ENCODE peak calls at places on chromosomes 7 and 10, in four cellular contexts. D is HepG2, W is K562, G is A549. R is an unnamed sample.
A peak's percentile ranks its signal among the peaks of the same experiment; 100 is the strongest.

GRCh38 chr10:19767876-19768275 is 48.4 kb upstream of the PLXDC2 start:
- DNase-seq in D (no peak), W (no peak), G (no peak), R (peak; percentile 46)

GRCh38 chr7:85177316-85177715 is 9.5 kb downstream of the SEMA3D start:
- DNase-seq in D (no peak), W (no peak), G (no peak), R (no peak)

GRCh38 chr7:78168869-78169268 is 370.3 kb downstream of the PHTF2 start:
- DNase-seq in D (no peak), W (no peak), G (no peak), R (no peak)

GRCh38 chr7:153503093-153503492 is 549.1 kb upstream of the DPP6 start:
- DNase-seq in D (no peak), W (no peak), G (no peak), R (no peak)

GRCh38 chr7:5514440-5515035 is 90.9 kb upstream of the TNRC18 start:
- DNase-seq in D (peak; percentile 68), W (no peak), G (no peak), R (no peak)

GRCh38 chr10:13885238-13885990 is 298.6 kb downstream of the PRPF18 start:
- DNase-seq in D (no peak), W (no peak), G (no peak), R (no peak)

GRCh38 chr7:26444554-26444953 is 152.9 kb downstream of the SNX10 start:
- DNase-seq in D (no peak), W (no peak), G (no peak), R (no peak)

GRCh38 chr10:22437620-22438588 is 92.6 kb downstream of the SPAG6 start:
- DNase-seq in D (peak; percentile 62), W (no peak), G (no peak), R (no peak)

GRCh38 chr7:153190986-153191385 is 431.4 kb downstream of the ACTR3B start:
- DNase-seq in D (no peak), W (no peak), G (no peak), R (no peak)

GRCh38 chr10:132522521-132523411 is 14.8 kb upstream of the INPP5A start:
- DNase-seq in D (no peak), W (no peak), G (no peak), R (peak; percentile 7)

GRCh38 chr10:70774810-70775678 is 10.1 kb downstream of the TBATA start:
- DNase-seq in D (peak; percentile 8), W (no peak), G (no peak), R (no peak)

GRCh38 chr7:53541467-53541866 is 506.0 kb downstream of the POM121L12 start:
- DNase-seq in D (no peak), W (no peak), G (no peak), R (no peak)

GRCh38 chr10:69769395-69769989 is 32.2 kb upstream of the COL13A1 start:
- DNase-seq in D (no peak), W (no peak), G (peak; percentile 84), R (peak; percentile 64)

GRCh38 chr10:69492746-69493462 is 41.6 kb downstream of the TSPAN15 start:
- DNase-seq in D (no peak), W (no peak), G (no peak), R (no peak)

GRCh38 chr7:55873765-55874164 is 11.2 kb upstream of the SEPTIN14 start:
- DNase-seq in D (no peak), W (no peak), G (no peak), R (no peak)

GRCh38 chr7:23863209-23863798 is 153.3 kb downstream of the STK31 start:
- DNase-seq in D (peak; percentile 16), W (peak; percentile 27), G (peak; percentile 21), R (peak; percentile 24)

GRCh38 chr10:111360260-111360925 is 283.6 kb downstream of the ADRA2A start:
- DNase-seq in D (peak; percentile 69), W (no peak), G (no peak), R (peak; percentile 63)

GRCh38 chr10:47406870-47407648 is 23.0 kb upstream of the ZNF488 start:
- DNase-seq in D (peak; percentile 80), W (peak; percentile 87), G (peak; percentile 82), R (no peak)

GRCh38 chr10:22453948-22454347 is 108.7 kb downstream of the SPAG6 start:
- DNase-seq in D (no peak), W (no peak), G (no peak), R (no peak)

GRCh38 chr7:25250386-25250785 is 22.1 kb upstream of the NPVF start:
- DNase-seq in D (no peak), W (no peak), G (no peak), R (no peak)

GRCh38 chr10:73247509-73248258 is 629 bp upstream of the DNAJC9 start:
- DNase-seq in D (no peak), W (no peak), G (no peak), R (no peak)

GRCh38 chr10:44355630-44356029 is 29.3 kb downstream of the CXCL12 start:
- DNase-seq in D (no peak), W (no peak), G (no peak), R (no peak)

GRCh38 chr10:131743190-131744151 is 157.3 kb upstream of the PPP2R2D start:
- DNase-seq in D (no peak), W (no peak), G (no peak), R (no peak)

GRCh38 chr10:126186746-126187145 is 201.5 kb downstream of the ADAM12 start:
- DNase-seq in D (no peak), W (no peak), G (peak; percentile 34), R (no peak)

GRCh38 chr7:107233174-107233573 is 64.4 kb downstream of the HBP1 start:
- DNase-seq in D (no peak), W (no peak), G (no peak), R (no peak)

GRCh38 chr7:17559388-17559787 is 260.9 kb downstream of the AHR start:
- DNase-seq in D (no peak), W (no peak), G (peak; percentile 26), R (no peak)

GRCh38 chr10:44576715-44577191 is 191.9 kb upstream of the CXCL12 start:
- DNase-seq in D (no peak), W (no peak), G (no peak), R (no peak)

DNA sequence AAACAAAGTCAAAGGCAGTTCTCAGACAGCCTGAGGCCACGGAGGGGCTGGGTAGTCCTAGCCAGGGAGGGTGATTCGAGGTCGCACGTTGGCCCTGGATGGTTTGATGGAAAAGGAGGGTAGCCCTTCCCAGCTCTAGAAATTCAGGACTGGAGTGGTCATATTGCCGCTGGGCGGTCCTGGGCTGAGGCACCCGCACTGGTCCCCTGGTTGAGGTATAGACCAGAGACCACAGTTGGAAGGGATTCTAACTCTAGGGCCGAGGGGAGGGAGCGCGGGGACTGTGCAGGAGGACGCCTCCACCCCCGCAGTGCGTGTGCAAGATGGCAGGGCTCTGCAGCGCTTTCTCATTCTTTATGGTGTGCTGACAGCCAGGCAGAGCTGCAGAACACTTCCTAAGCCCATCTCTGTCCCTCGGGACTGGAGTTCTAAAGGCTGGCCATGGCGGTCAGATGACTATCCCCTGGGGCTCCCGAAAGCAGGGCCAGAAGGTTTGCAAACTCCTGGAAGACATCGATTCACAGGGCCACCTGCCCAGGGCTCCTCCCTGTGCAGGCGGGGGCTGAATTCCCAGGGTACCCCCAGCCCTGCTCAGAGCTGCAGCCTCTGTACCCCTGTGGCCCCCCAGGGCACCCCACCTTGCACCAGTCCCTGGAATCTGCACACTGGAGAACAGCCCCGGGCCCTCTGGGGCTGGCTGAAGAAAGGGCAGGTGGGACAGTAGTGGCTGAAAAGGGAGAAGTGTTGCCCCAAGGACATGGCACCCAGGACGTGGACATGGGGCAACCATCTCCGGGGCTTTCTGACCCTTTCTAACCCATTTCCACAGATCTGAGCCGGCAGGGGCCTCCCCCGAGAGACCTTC is 51.0 kb upstream of the ELN start:
- DNase-seq in D (no peak), W (no peak), G (no peak), R (no peak)
- TF ChIP-seq HMGXB4 in D (no peak), W (no peak), G (no peak), R (no peak)

GRCh38 chr7:29424295-29424983 is 139.2 kb upstream of the PRR15 start:
- DNase-seq in D (no peak), W (no peak), G (no peak), R (no peak)
- TF ChIP-seq HMGXB4 in D (no peak), W (no peak), G (no peak), R (no peak)

GRCh38 chr7:105278973-105279687 is 109.6 kb downstream of the SRPK2 start:
- DNase-seq in D (no peak), W (no peak), G (no peak), R (no peak)
- TF ChIP-seq HMGXB4 in D (no peak), W (no peak), G (no peak), R (no peak)

DNA sequence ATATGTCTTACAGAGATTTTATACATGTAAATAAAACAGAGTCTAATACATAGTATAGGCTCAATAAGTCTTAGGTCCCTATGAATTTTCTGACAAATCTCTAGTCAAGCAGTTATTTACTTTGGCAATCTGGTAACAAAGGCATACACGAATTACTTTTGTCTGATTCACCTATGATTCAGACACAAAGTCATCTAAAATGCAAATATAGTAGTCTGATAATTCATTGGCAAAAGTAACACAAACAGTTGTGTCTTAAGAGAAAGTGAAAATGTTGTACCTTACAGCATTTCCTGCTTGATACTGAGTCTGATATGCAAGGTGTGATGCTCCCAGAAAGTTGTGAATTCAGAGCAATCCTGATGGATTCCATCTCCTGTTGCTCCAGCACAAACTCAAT is 209.4 kb upstream of the PRSS1 start:
- DNase-seq in D (no peak), W (no peak), G (no peak), R (no peak)
- TF ChIP-seq HMGXB4 in D (no peak), W (no peak), G (no peak), R (no peak)

R was measured in WTC11.